ENCODE peak calls at places on chromosomes 13 and 19, in ten cellular contexts. F is Caco-2, L is GM10248, Y is fibroblast of lung, A is left ventricle myocardium inferior, X is left lung, U is endodermal cell, Z is neural progenitor cell, I is GM23338, V is IMR-90. P is an unnamed sample.

GRCh38 chr19:56191711-56192110 is 5.9 kb downstream of the ZSCAN5B start:
- DNase-seq in F (no peak), L (no peak), Y (no peak), A (no peak), X (no peak), U (no peak), Z (no peak), I (no peak), V (no peak), P (no peak)

GRCh38 chr19:1790054-1790762 is 21.9 kb downstream of the ATP8B3 start:
- DNase-seq in F (no peak), L (no peak), Y (no peak), A (no peak), X (no peak), U (no peak), Z (no peak), I (peak), V (no peak), P (no peak)

GRCh38 chr13:29849071-29849541 is 1.3 kb downstream of the UBL3 start:
- DNase-seq in F (peak), L (peak), Y (peak), A (no peak), X (no peak), U (peak), Z (peak), I (peak), V (peak), P (peak)

GRCh38 chr13:50353651-50354415 is 338.6 kb downstream of the KCNRG start:
- DNase-seq in F (no peak), L (no peak), Y (peak), A (no peak), X (no peak), U (no peak), Z (no peak), I (no peak), V (peak), P (no peak)

GRCh38 chr19:13207237-13208130 is 57.3 kb downstream of the IER2 start:
- DNase-seq in F (no peak), L (peak), Y (no peak), A (peak), X (peak), U (peak), Z (peak), I (peak), V (no peak), P (peak)

GRCh38 chr13:27005556-27005955 is 166.1 kb downstream of the USP12 start:
- DNase-seq in F (no peak), L (no peak), Y (peak), A (no peak), X (no peak), U (peak), Z (peak), I (peak), V (no peak), P (no peak)

GRCh38 chr13:59946924-59947323 is 216.8 kb downstream of the DIAPH3 start:
- DNase-seq in F (no peak), L (no peak), Y (peak), A (no peak), X (no peak), U (no peak), Z (no peak), I (no peak), V (peak), P (no peak)

GRCh38 chr13:36965767-36966166 is 33.4 kb downstream of the ALG5 start:
- DNase-seq in F (no peak), L (no peak), Y (peak), A (no peak), X (no peak), U (no peak), Z (no peak), I (no peak), V (peak), P (no peak)

GRCh38 chr19:55319786-55320185 is 5.4 kb downstream of the TMEM150B start:
- DNase-seq in F (peak), L (no peak), Y (peak), A (peak), X (no peak), U (peak), Z (peak), I (peak), V (peak), P (no peak)

GRCh38 chr19:58317481-58318072 is 9.2 kb upstream of the ZSCAN22 start:
- DNase-seq in F (peak), L (no peak), Y (peak), A (no peak), X (no peak), U (peak), Z (peak), I (peak), V (peak), P (no peak)

GRCh38 chr19:3492131-3492839 is 8.2 kb downstream of the DOHH start:
- DNase-seq in F (no peak), L (no peak), Y (no peak), A (no peak), X (peak), U (peak), Z (no peak), I (no peak), V (no peak), P (no peak)

GRCh38 chr13:51781246-51782022 is 22.5 kb downstream of the DHRS12 start:
- DNase-seq in F (no peak), L (peak), Y (peak), A (no peak), X (no peak), U (peak), Z (peak), I (peak), V (peak), P (peak)

GRCh38 chr13:38399540-38399939 is 49.9 kb downstream of the UFM1 start:
- DNase-seq in F (no peak), L (no peak), Y (no peak), A (no peak), X (no peak), U (no peak), Z (no peak), I (no peak), V (no peak), P (no peak)

GRCh38 chr13:73230714-73231113 is 171.9 kb downstream of the KLF5 start:
- DNase-seq in F (no peak), L (no peak), Y (no peak), A (no peak), X (no peak), U (no peak), Z (no peak), I (no peak), V (no peak), P (no peak)

GRCh38 chr13:33169273-33169980 is 116.1 kb downstream of the STARD13 start:
- DNase-seq in F (no peak), L (no peak), Y (peak), A (no peak), X (no peak), U (no peak), Z (no peak), I (no peak), V (peak), P (no peak)

GRCh38 chr19:56291857-56292256 is 19.3 kb downstream of the EDDM13 start:
- DNase-seq in F (no peak), L (no peak), Y (no peak), A (no peak), X (no peak), U (no peak), Z (no peak), I (no peak), V (no peak), P (no peak)

GRCh38 chr19:45322311-45322710 is 364 bp downstream of the CKM start:
- DNase-seq in F (no peak), L (no peak), Y (no peak), A (no peak), X (no peak), U (peak), Z (peak), I (no peak), V (no peak), P (no peak)

GRCh38 chr19:39676004-39676403 is 20.3 kb downstream of the LGALS16 start:
- DNase-seq in F (no peak), L (peak), Y (no peak), A (no peak), X (no peak), U (no peak), Z (no peak), I (no peak), V (no peak), P (peak)

GRCh38 chr13:51283361-51283760 is 56.1 kb upstream of the SERPINE3 start:
- DNase-seq in F (no peak), L (no peak), Y (peak), A (no peak), X (no peak), U (peak), Z (no peak), I (no peak), V (no peak), P (no peak)

GRCh38 chr19:7953060-7953459 is 9.6 kb upstream of the TIMM44 start:
- DNase-seq in F (no peak), L (no peak), Y (peak), A (no peak), X (peak), U (no peak), Z (no peak), I (no peak), V (peak), P (no peak)

GRCh38 chr13:109859898-109860297 is 73.5 kb upstream of the IRS2 start:
- DNase-seq in F (no peak), L (no peak), Y (no peak), A (no peak), X (no peak), U (no peak), Z (no peak), I (no peak), V (no peak), P (no peak)

GRCh38 chr13:74077847-74078246 is 56.4 kb downstream of the KLF12 start:
- DNase-seq in F (no peak), L (no peak), Y (no peak), A (no peak), X (no peak), U (no peak), Z (no peak), I (no peak), V (no peak), P (no peak)

GRCh38 chr19:518292-519231 is 11.3 kb downstream of the TPGS1 start:
- DNase-seq in F (peak), L (no peak), Y (no peak), A (no peak), X (no peak), U (peak), Z (peak), I (peak), V (peak), P (no peak)
- TF ChIP-seq CTCF in F (no peak), L (peak), Y (no peak), A (no peak), X (no peak), U (peak), Z (peak), I (no peak), V (no peak), P (no peak)

DNA sequence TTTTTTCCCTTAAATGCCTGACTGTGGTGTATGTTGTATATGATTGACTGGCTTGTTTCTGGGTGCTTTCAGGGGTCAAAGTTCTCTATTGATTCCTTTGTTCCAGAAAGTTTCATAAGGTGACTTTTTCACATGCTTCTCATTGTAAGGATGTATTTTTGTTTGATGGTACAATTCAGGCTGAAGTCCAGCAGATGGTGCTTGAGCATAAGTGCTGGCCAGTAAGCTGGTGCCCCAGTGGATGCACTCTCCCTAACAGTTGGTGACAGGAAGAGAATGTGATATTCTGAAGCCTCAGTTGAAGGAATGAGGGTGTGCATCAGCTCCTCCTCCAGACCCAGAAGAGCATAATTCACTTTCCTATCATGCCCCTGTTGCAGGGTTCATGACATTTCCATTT is 1941.6 kb upstream of the PRR20A start:
- DNase-seq in F (peak), L (no peak), Y (no peak), A (no peak), X (no peak), U (peak), Z (peak), I (peak), V (no peak), P (no peak)
- TF ChIP-seq CTCF in F (no peak), L (no peak), Y (no peak), A (no peak), X (no peak), U (peak), Z (peak), I (peak), V (no peak), P (no peak)

GRCh38 chr19:18912933-18913332 is 6.3 kb downstream of the COPE start:
- DNase-seq in F (no peak), L (no peak), Y (no peak), A (no peak), X (no peak), U (no peak), Z (no peak), I (no peak), V (no peak), P (no peak)

GRCh38 chr19:18919086-18919894 is at the start of the genes COPE and DDX49:
- DNase-seq in F (peak), L (peak), Y (peak), A (peak), X (peak), U (peak), Z (peak), I (peak), V (peak), P (peak)

GRCh38 chr19:18913466-18913865 is 5.7 kb downstream of the COPE start:
- DNase-seq in F (no peak), L (no peak), Y (no peak), A (no peak), X (no peak), U (no peak), Z (no peak), I (no peak), V (no peak), P (no peak)

GRCh38 chr19:18919895-18920204 is 335 bp downstream of the DDX49 start:
- DNase-seq in F (no peak), L (no peak), Y (peak), A (no peak), X (no peak), U (no peak), Z (no peak), I (no peak), V (no peak), P (no peak)

GRCh38 chr19:18915639-18916038 is 3.5 kb downstream of the COPE start:
- DNase-seq in F (peak), L (no peak), Y (peak), A (no peak), X (no peak), U (peak), Z (peak), I (peak), V (peak), P (no peak)
- TF ChIP-seq CTCF in F (no peak), L (no peak), Y (peak), A (peak), X (no peak), U (peak), Z (peak), I (peak), V (peak), P (peak)

GRCh38 chr19:343941-344624 is 513 bp downstream of the MIER2 start:
- DNase-seq in F (peak), L (peak), Y (peak), A (no peak), X (peak), U (peak), Z (peak), I (peak), V (no peak), P (no peak)

GRCh38 chr19:345320-345879 is 804 bp upstream of the MIER2 start:
- DNase-seq in F (no peak), L (no peak), Y (no peak), A (no peak), X (no peak), U (no peak), Z (no peak), I (no peak), V (no peak), P (no peak)

GRCh38 chr19:344625-345319 is at the start of gene MIER2:
- DNase-seq in F (peak), L (peak), Y (peak), A (peak), X (peak), U (peak), Z (peak), I (peak), V (peak), P (peak)

GRCh38 chr19:351976-352625 is 7.5 kb upstream of the MIER2 start:
- DNase-seq in F (no peak), L (no peak), Y (no peak), A (no peak), X (no peak), U (peak), Z (no peak), I (no peak), V (no peak), P (no peak)

DNA sequence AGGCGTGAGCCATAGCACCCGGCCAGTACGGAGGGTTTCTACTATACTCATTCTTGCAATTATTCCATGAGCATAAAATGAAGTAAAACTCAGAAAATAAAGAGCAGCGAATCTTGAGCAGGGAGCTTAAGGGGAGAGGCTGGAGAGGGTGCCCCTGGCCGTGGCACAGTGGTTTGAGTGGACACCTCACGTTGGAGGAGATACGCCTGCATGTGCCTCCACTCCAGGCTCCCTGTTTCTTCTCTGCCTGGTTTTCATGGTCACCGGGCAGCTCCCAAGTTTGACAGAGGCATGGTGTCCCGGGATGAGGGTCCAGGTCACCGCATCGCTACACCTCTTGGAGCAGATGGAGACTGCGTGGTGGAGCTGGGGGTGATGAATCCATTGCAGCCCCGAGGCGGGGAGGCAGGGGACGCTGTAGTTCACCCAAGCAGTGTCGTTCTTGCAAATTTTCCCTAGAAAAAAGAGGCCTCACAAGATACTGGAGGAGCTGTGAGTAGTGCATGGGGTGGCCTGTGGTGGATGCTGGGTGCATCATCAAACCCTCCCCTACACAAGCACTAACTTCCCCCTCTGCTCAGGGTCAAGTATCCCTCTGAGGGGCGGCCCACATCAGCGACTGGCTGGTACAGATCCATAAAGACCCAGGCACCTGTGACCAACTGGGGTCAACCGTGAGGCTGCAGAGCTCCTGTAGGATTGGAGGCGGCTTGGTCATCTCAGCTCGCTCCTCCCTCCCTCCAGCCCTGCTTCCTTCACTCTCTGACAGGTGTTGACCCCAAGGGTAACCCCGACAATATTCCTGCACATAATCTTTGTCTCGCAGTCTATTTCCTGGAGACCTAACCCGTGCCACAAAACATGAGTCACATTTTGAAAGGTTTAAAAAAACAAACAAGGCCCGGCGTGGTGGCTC is 3.6 kb upstream of the MIER2 start:
- DNase-seq in F (no peak), L (no peak), Y (peak), A (no peak), X (no peak), U (peak), Z (peak), I (peak), V (no peak), P (no peak)
- TF ChIP-seq CTCF in F (no peak), L (no peak), Y (no peak), A (no peak), X (no peak), U (peak), Z (peak), I (peak), V (no peak), P (no peak)

GRCh38 chr13:101916108-101916757 is 463.8 kb downstream of the ITGBL1 start:
- DNase-seq in F (no peak), L (peak), Y (peak), A (peak), X (peak), U (peak), Z (peak), I (peak), V (no peak), P (peak)
- TF ChIP-seq CTCF in F (no peak), L (no peak), Y (peak), A (peak), X (no peak), U (peak), Z (peak), I (peak), V (no peak), P (no peak)

GRCh38 chr13:45328661-45329105 is 12.3 kb downstream of the TPT1 start:
- DNase-seq in F (no peak), L (no peak), Y (peak), A (no peak), X (no peak), U (no peak), Z (no peak), I (no peak), V (peak), P (no peak)

GRCh38 chr13:45331123-45331619 is 9.8 kb downstream of the TPT1 start:
- DNase-seq in F (no peak), L (no peak), Y (no peak), A (no peak), X (no peak), U (no peak), Z (no peak), I (no peak), V (no peak), P (no peak)

GRCh38 chr13:45327253-45327954 is 13.6 kb downstream of the TPT1 start:
- DNase-seq in F (no peak), L (no peak), Y (no peak), A (no peak), X (no peak), U (no peak), Z (no peak), I (peak), V (no peak), P (no peak)

GRCh38 chr13:45321230-45321629 is 19.8 kb downstream of the TPT1 start:
- DNase-seq in F (no peak), L (no peak), Y (no peak), A (no peak), X (no peak), U (no peak), Z (no peak), I (no peak), V (no peak), P (no peak)

DNA sequence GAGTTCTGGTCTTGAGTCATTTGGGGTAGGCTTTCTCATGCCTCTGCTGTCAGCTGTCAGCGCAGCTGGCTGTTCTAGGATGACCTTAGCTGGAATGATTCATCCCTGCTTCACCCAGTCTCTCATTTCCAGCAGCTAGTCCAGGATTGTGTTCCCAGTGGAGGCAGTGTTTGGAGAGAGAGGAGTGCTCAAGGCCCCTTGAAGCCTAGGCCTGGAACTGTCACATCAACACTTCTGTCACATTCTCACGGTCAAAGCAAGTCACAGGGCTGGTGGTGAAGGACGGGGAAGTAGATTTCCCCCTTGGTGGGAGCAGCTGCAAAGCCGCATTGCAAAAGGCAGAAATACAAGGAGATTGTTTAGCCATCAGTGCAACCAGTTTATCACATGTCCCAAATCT is 15.2 kb downstream of the TPT1 start:
- DNase-seq in F (no peak), L (no peak), Y (peak), A (peak), X (no peak), U (no peak), Z (no peak), I (no peak), V (peak), P (no peak)
- TF ChIP-seq CTCF in F (no peak), L (no peak), Y (no peak), A (no peak), X (no peak), U (no peak), Z (no peak), I (no peak), V (no peak), P (no peak)

GRCh38 chr13:49099513-49099877 is 120.6 kb upstream of the MLNR start:
- DNase-seq in F (no peak), L (no peak), Y (no peak), A (no peak), X (no peak), U (no peak), Z (no peak), I (no peak), V (no peak), P (no peak)
- TF ChIP-seq CTCF in F (no peak), L (no peak), Y (no peak), A (no peak), X (no peak), U (no peak), Z (no peak), I (no peak), V (no peak), P (no peak)

GRCh38 chr19:48255376-48256303 is at the start of gene CARD8:
- DNase-seq in F (peak), L (peak), Y (peak), A (peak), X (peak), U (peak), Z (peak), I (peak), V (peak), P (peak)
- TF ChIP-seq CTCF in F (no peak), L (no peak), Y (peak), A (no peak), X (no peak), U (peak), Z (peak), I (no peak), V (peak), P (no peak)

P was measured in GM13976.